ENCODE peak calls at places on chromosomes 2 and 18, in six cellular contexts. One of them, this sample, is unnamed.
A peak's percentile ranks its signal among the peaks of the same experiment; 100 is the strongest.

GRCh38 chr2:221495766-221496165 is 76.3 kb downstream of the EPHA4 start:
- DNase-seq in left ventricle myocardium inferior: no peak
- DNase-seq in Peyer's patch: no peak
- DNase-seq in astrocyte of the spinal cord: no peak
- DNase-seq in pancreas: no peak
- DNase-seq in glutamatergic neuron: no peak
- DNase-seq in this sample: no peak

GRCh38 chr2:132374551-132374950 is 42.1 kb upstream of the GPR39 start:
- DNase-seq in pancreas: no peak
- DNase-seq in left ventricle myocardium inferior: no peak
- DNase-seq in glutamatergic neuron: no peak
- DNase-seq in Peyer's patch: no peak
- DNase-seq in astrocyte of the spinal cord: peak; percentile 16
- DNase-seq in this sample: no peak

GRCh38 chr2:138157372-138157771 is 193.1 kb downstream of the HNMT start:
- DNase-seq in glutamatergic neuron: no peak
- DNase-seq in pancreas: no peak
- DNase-seq in astrocyte of the spinal cord: no peak
- DNase-seq in left ventricle myocardium inferior: no peak
- DNase-seq in Peyer's patch: no peak
- DNase-seq in this sample: no peak

GRCh38 chr2:178884440-178884839 is 77.2 kb upstream of the TTN start:
- DNase-seq in left ventricle myocardium inferior: no peak
- DNase-seq in astrocyte of the spinal cord: no peak
- DNase-seq in glutamatergic neuron: no peak
- DNase-seq in Peyer's patch: no peak
- DNase-seq in pancreas: no peak
- DNase-seq in this sample: no peak

GRCh38 chr2:189370719-189371118 is 70.6 kb upstream of the WDR75 start:
- DNase-seq in left ventricle myocardium inferior: no peak
- DNase-seq in pancreas: no peak
- DNase-seq in astrocyte of the spinal cord: no peak
- DNase-seq in Peyer's patch: no peak
- DNase-seq in glutamatergic neuron: no peak
- DNase-seq in this sample: no peak

GRCh38 chr2:199570957-199571356 is 113.2 kb upstream of the SATB2 start:
- DNase-seq in glutamatergic neuron: no peak
- DNase-seq in Peyer's patch: no peak
- DNase-seq in astrocyte of the spinal cord: no peak
- DNase-seq in left ventricle myocardium inferior: no peak
- DNase-seq in pancreas: no peak
- DNase-seq in this sample: no peak

GRCh38 chr2:233486778-233487552 is 79.6 kb downstream of the USP40 start:
- DNase-seq in Peyer's patch: no peak
- DNase-seq in astrocyte of the spinal cord: peak; percentile 94
- DNase-seq in left ventricle myocardium inferior: no peak
- DNase-seq in pancreas: no peak
- DNase-seq in glutamatergic neuron: no peak
- DNase-seq in this sample: no peak

GRCh38 chr18:76581261-76581660 is 86.2 kb upstream of the ZNF516 start:
- DNase-seq in astrocyte of the spinal cord: no peak
- DNase-seq in left ventricle myocardium inferior: no peak
- DNase-seq in Peyer's patch: no peak
- DNase-seq in pancreas: no peak
- DNase-seq in glutamatergic neuron: no peak
- DNase-seq in this sample: no peak

GRCh38 chr2:226581661-226582060 is 218.0 kb downstream of the IRS1 start:
- DNase-seq in left ventricle myocardium inferior: no peak
- DNase-seq in astrocyte of the spinal cord: no peak
- DNase-seq in Peyer's patch: no peak
- DNase-seq in glutamatergic neuron: no peak
- DNase-seq in pancreas: no peak
- DNase-seq in this sample: no peak

GRCh38 chr18:7879717-7880116 is 312.6 kb downstream of the PTPRM start:
- DNase-seq in astrocyte of the spinal cord: no peak
- DNase-seq in glutamatergic neuron: no peak
- DNase-seq in left ventricle myocardium inferior: no peak
- DNase-seq in Peyer's patch: no peak
- DNase-seq in pancreas: no peak
- DNase-seq in this sample: no peak

GRCh38 chr18:7878265-7879173 is 311.4 kb downstream of the PTPRM start:
- DNase-seq in astrocyte of the spinal cord: no peak
- DNase-seq in pancreas: no peak
- DNase-seq in glutamatergic neuron: no peak
- DNase-seq in Peyer's patch: no peak
- DNase-seq in left ventricle myocardium inferior: no peak
- DNase-seq in this sample: no peak

GRCh38 chr18:7876354-7876753 is 309.2 kb downstream of the PTPRM start:
- DNase-seq in astrocyte of the spinal cord: no peak
- DNase-seq in glutamatergic neuron: no peak
- DNase-seq in pancreas: no peak
- DNase-seq in left ventricle myocardium inferior: no peak
- DNase-seq in Peyer's patch: no peak
- DNase-seq in this sample: no peak

GRCh38 chr18:7873316-7873715 is 306.2 kb downstream of the PTPRM start:
- DNase-seq in glutamatergic neuron: no peak
- DNase-seq in astrocyte of the spinal cord: no peak
- DNase-seq in left ventricle myocardium inferior: no peak
- DNase-seq in pancreas: no peak
- DNase-seq in Peyer's patch: no peak
- DNase-seq in this sample: no peak

DNA sequence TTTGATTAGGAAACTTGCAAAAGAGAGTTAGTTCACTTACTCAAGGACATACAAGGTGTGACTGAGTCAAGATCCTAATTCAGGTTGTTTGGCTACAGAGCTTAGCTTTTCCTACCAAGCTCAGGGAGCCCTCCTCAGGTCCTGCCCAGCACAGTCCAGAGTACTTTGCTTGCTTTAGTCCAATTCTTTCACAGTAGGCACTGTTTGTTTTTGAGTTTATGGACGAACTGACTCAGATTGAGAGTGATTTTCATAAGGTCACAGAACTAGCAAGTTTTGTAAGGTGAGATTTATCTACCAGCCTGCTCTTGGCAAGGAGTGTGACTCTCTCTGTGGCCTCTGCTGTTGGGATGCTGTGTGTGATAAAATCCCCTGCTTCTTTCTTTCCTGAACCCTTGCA is 310.5 kb downstream of the PTPRM start:
- DNase-seq in glutamatergic neuron: no peak
- DNase-seq in astrocyte of the spinal cord: peak; percentile 19
- DNase-seq in Peyer's patch: no peak
- DNase-seq in pancreas: no peak
- DNase-seq in left ventricle myocardium inferior: no peak
- DNase-seq in this sample: no peak
- TF ChIP-seq CTCF in glutamatergic neuron: no peak
- TF ChIP-seq CTCF in astrocyte of the spinal cord: no peak
- TF ChIP-seq CTCF in Peyer's patch: no peak
- TF ChIP-seq CTCF in pancreas: no peak
- TF ChIP-seq CTCF in left ventricle myocardium inferior: no peak
- TF ChIP-seq CTCF in this sample: no peak

DNA sequence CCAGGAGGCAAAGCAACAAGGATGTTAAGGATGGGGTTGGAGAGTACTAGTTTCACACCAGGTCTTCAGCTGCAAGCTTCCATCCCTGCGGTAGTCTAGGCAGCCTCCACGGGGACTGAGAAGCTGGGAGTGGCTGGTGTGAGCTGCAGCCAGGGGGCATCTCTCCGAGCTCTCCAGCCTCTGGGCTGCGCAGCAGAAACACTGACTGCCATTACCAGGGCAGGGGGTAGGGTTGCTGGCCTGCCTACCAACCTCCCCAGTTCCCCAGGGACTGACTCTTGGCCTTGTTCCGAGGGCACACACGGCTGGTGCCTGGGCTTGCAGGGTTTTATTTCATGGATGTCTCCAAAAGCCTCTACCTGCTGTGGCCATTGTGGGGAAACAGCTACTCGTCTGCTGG is 15.9 kb downstream of the GATA6 start:
- DNase-seq in left ventricle myocardium inferior: peak; percentile 52
- DNase-seq in pancreas: peak; percentile 65
- DNase-seq in glutamatergic neuron: no peak
- DNase-seq in Peyer's patch: no peak
- DNase-seq in astrocyte of the spinal cord: no peak
- DNase-seq in this sample: no peak
- TF ChIP-seq CTCF in left ventricle myocardium inferior: peak; percentile 59
- TF ChIP-seq CTCF in pancreas: no peak
- TF ChIP-seq CTCF in glutamatergic neuron: no peak
- TF ChIP-seq CTCF in Peyer's patch: no peak
- TF ChIP-seq CTCF in astrocyte of the spinal cord: no peak
- TF ChIP-seq CTCF in this sample: no peak

DNA sequence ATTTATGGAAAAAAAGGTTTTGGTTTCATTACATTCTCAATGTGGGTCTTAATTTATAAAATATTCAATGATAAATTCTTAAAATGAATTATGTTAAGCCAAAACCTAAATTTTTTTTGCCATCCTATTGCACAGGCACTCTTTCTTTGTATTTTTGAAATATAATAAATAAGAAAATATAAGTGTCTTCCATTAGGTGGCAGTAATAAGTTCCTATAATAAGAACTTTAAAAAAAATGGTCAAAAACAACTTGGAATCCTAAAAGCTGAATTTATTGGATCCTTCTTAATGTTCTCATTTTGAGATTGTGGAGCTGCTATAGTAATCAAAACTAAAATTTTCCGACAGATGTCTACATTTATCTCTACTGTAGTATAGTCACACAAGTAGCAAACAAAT is 5.7 kb downstream of the CALCRL start:
- DNase-seq in left ventricle myocardium inferior: no peak
- DNase-seq in glutamatergic neuron: no peak
- DNase-seq in Peyer's patch: no peak
- DNase-seq in astrocyte of the spinal cord: no peak
- DNase-seq in pancreas: no peak
- DNase-seq in this sample: no peak
- TF ChIP-seq CTCF in left ventricle myocardium inferior: no peak
- TF ChIP-seq CTCF in glutamatergic neuron: no peak
- TF ChIP-seq CTCF in Peyer's patch: no peak
- TF ChIP-seq CTCF in astrocyte of the spinal cord: peak; percentile 14
- TF ChIP-seq CTCF in pancreas: no peak
- TF ChIP-seq CTCF in this sample: no peak

GRCh38 chr2:196849895-196850294 is 40.7 kb upstream of the C2orf66 start:
- DNase-seq in astrocyte of the spinal cord: peak; percentile 43
- DNase-seq in left ventricle myocardium inferior: no peak
- DNase-seq in Peyer's patch: no peak
- DNase-seq in pancreas: no peak
- DNase-seq in glutamatergic neuron: no peak
- DNase-seq in this sample: no peak
- TF ChIP-seq CTCF in astrocyte of the spinal cord: peak; percentile 59
- TF ChIP-seq CTCF in left ventricle myocardium inferior: peak; percentile 41
- TF ChIP-seq CTCF in Peyer's patch: no peak
- TF ChIP-seq CTCF in pancreas: no peak
- TF ChIP-seq CTCF in glutamatergic neuron: no peak
- TF ChIP-seq CTCF in this sample: no peak

GRCh38 chr2:44342854-44343253 is 18.4 kb downstream of the PREPL start:
- DNase-seq in glutamatergic neuron: no peak
- DNase-seq in Peyer's patch: no peak
- DNase-seq in astrocyte of the spinal cord: no peak
- DNase-seq in left ventricle myocardium inferior: no peak
- DNase-seq in pancreas: no peak
- DNase-seq in this sample: no peak
- TF ChIP-seq CTCF in glutamatergic neuron: peak; percentile 8
- TF ChIP-seq CTCF in Peyer's patch: no peak
- TF ChIP-seq CTCF in astrocyte of the spinal cord: peak; percentile 16
- TF ChIP-seq CTCF in left ventricle myocardium inferior: peak; percentile 48
- TF ChIP-seq CTCF in pancreas: peak; percentile 6
- TF ChIP-seq CTCF in this sample: peak; percentile 62

DNA sequence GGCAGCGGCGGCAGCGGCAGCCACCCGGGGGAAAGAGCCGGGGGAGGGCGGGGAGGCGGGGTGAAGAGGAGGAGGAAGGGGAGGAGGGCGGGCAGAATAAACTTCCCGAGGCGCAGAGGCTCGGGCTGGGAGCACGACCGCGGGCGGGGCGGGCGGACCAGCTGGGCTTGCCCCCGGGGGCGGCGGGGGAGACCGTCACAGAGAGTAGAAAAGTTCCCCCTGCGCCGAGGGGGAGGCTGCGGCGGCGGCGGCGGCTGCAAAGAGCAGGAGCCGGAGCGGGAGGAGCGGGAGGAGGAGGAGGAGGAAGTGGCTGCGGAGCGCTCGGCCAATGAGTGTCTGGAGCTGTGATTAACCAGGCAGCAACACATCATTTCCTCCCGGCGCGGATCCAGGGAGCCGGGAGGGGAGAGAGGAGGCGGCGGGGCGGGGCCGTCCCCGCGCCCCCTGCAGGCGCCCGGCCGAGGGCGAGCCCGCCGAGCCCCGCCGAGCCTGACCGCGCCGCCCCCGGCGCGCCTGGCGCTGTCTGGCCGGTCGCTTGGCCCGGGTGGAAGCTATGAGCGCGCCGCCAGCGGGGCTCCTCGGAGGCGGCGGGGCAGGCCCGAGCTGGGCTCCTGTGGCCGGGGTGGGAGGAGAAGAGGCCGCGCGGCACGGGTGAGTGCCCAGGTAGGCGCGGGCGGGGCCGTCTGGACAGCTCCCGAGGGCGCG is at the start of gene ACVR1:
- DNase-seq in pancreas: peak; percentile 96
- DNase-seq in Peyer's patch: peak; percentile 95
- DNase-seq in astrocyte of the spinal cord: peak; percentile 98
- DNase-seq in left ventricle myocardium inferior: peak; percentile 96
- DNase-seq in glutamatergic neuron: peak; percentile 90
- DNase-seq in this sample: peak; percentile 87
- TF ChIP-seq CTCF in pancreas: no peak
- TF ChIP-seq CTCF in Peyer's patch: no peak
- TF ChIP-seq CTCF in astrocyte of the spinal cord: peak; percentile 18
- TF ChIP-seq CTCF in left ventricle myocardium inferior: peak; percentile 52
- TF ChIP-seq CTCF in glutamatergic neuron: peak; percentile 29
- TF ChIP-seq CTCF in this sample: peak; percentile 18